ENCODE peak calls at places on chromosomes 3 and 15, in four cellular contexts. N is naive thymus-derived CD4-positive, alpha-beta T cell; J is stimulated activated CD4-positive, alpha-beta T cell treated with anti-CD3 and anti-CD28 coated beads, TNF-alpha, amount 100 ng/mL, for 4 hours; K is activated gamma-delta T cell treated with Interleukin-2 at 50 U/mL for 16 hours. R is an unnamed sample.

GRCh38 chr3:116951610-116952009 is 242.0 kb downstream of the TUSC7 start:
- DNase-seq in J (no peak), N (no peak), K (no peak), R (no peak)

GRCh38 chr3:24981309-24981708 is 446.8 kb upstream of the RARB start:
- DNase-seq in N (no peak), J (no peak), K (no peak), R (no peak)

GRCh38 chr3:16707260-16707659 is 102.0 kb upstream of the DAZL start:
- DNase-seq in N (no peak), J (no peak), K (no peak), R (no peak)

GRCh38 chr3:113685956-113686721 is 10.3 kb downstream of the USF3 start:
- DNase-seq in N (no peak), J (no peak), K (no peak), R (no peak)

GRCh38 chr3:45426161-45426560 is 37.8 kb downstream of the LARS2 start:
- DNase-seq in N (no peak), K (no peak), J (no peak), R (no peak)

GRCh38 chr3:42500909-42501308 is 1.5 kb upstream of the VIPR1 start:
- DNase-seq in J (no peak), N (no peak), K (no peak), R (no peak)

GRCh38 chr3:42712716-42713372 is 10.2 kb upstream of the HHATL start:
- DNase-seq in K (no peak), N (no peak), J (no peak), R (no peak)

GRCh38 chr3:128569756-128570155 is 76.8 kb upstream of the GATA2 start:
- DNase-seq in K (no peak), N (no peak), J (no peak), R (no peak)

GRCh38 chr3:138943724-138944131 is 3.2 kb downstream of the FOXL2 start:
- DNase-seq in K (no peak), J (no peak), N (no peak), R (no peak)

GRCh38 chr3:88988906-88989305 is 118.5 kb upstream of the EPHA3 start:
- DNase-seq in N (no peak), K (no peak), J (no peak), R (no peak)

GRCh38 chr15:52481915-52482314 is 46.8 kb downstream of the MYO5A start:
- DNase-seq in K (peak), J (peak), N (peak), R (no peak)

GRCh38 chr3:66644549-66644948 is 143.7 kb upstream of the LRIG1 start:
- DNase-seq in J (no peak), N (no peak), K (no peak), R (no peak)

GRCh38 chr15:42737529-42738328 is 801 bp upstream of the CDAN1 start:
- DNase-seq in K (no peak), N (no peak), J (no peak), R (no peak)

GRCh38 chr15:48671381-48672022 is 26.0 kb upstream of the FBN1 start:
- DNase-seq in N (no peak), K (no peak), J (no peak), R (no peak)

GRCh38 chr3:129449279-129450115 is 9.5 kb downstream of the IFT122 start:
- DNase-seq in J (no peak), N (no peak), K (no peak), R (no peak)

GRCh38 chr15:58019503-58020376 is 45.8 kb downstream of the ALDH1A2 start:
- DNase-seq in J (no peak), N (no peak), K (no peak), R (no peak)

GRCh38 chr3:104673981-104674380 is 692.7 kb upstream of the ALCAM start:
- DNase-seq in J (no peak), N (no peak), K (no peak), R (no peak)

GRCh38 chr3:41198526-41198925 is 779 bp upstream of the CTNNB1 start:
- DNase-seq in K (no peak), J (no peak), N (no peak), R (no peak)

GRCh38 chr3:8870134-8870533 is 93.1 kb downstream of the RAD18 start:
- DNase-seq in K (no peak), N (no peak), J (no peak), R (no peak)

GRCh38 chr3:59572106-59572505 is 522.3 kb upstream of the CFAP20DC start:
- DNase-seq in J (no peak), K (no peak), N (no peak), R (no peak)

GRCh38 chr15:67861983-67862382 is 22.1 kb upstream of the RNU6-1 start:
- DNase-seq in J (no peak), K (no peak), N (no peak), R (no peak)

GRCh38 chr15:57439128-57440030 is 63.1 kb downstream of the CGNL1 start:
- DNase-seq in K (no peak), N (no peak), J (no peak), R (no peak)

R was measured in NCI-H1048.